ENCODE peak calls at places on chromosome 11, in eight cellular contexts. V is tibial artery; P is NCI-H2081 treated with DMSO at 0.1 percent for 48 hours; T is activated T-cell treated with anti-CD3 and anti-CD28 coated beads, Interleukin-2, amount 50 U/mL, for 1 hour; K is stimulated activated CD4-positive, alpha-beta T cell treated with anti-CD3 and anti-CD28 coated beads, Interleukin-2, amount 100 ng/mL, for 48 hours; L is body of pancreas; U is stimulated activated CD8-positive, alpha-beta memory T cell treated with anti-CD3 and anti-CD28 coated beads, Interleukin-7, amount 100 ng/mL, for 1 hour; D is amygdala. W is an unnamed sample.

GRCh38 chr11:47837292-47837691 is 10.9 kb downstream of the NUP160 start:
- DNase-seq in V (no peak), P (no peak), T (no peak), K (no peak), L (peak), U (no peak), D (no peak), W (no peak)

GRCh38 chr11:8403310-8403709 is 139.6 kb upstream of the LMO1 start:
- DNase-seq in V (no peak), P (no peak), T (no peak), K (no peak), L (no peak), U (no peak), D (no peak), W (no peak)

GRCh38 chr11:75893202-75893601 is 78.2 kb downstream of the UVRAG start:
- DNase-seq in V (no peak), P (no peak), T (no peak), K (no peak), L (no peak), U (no peak), D (no peak), W (no peak)

GRCh38 chr11:39809833-39810232 is 1649.6 kb downstream of the LRRC4C start:
- DNase-seq in V (no peak), P (no peak), T (no peak), K (no peak), L (no peak), U (no peak), D (no peak), W (no peak)

GRCh38 chr11:100876826-100877545 is 189.9 kb downstream of the ARHGAP42 start:
- DNase-seq in V (no peak), P (no peak), T (no peak), K (no peak), L (no peak), U (no peak), D (no peak), W (no peak)

GRCh38 chr11:8328231-8328794 is 64.6 kb upstream of the LMO1 start:
- DNase-seq in V (no peak), P (no peak), T (no peak), K (no peak), L (no peak), U (no peak), D (no peak), W (no peak)

GRCh38 chr11:73314121-73314948 is 6.3 kb downstream of the ARHGEF17 start:
- DNase-seq in V (peak), P (no peak), T (no peak), K (no peak), L (no peak), U (no peak), D (peak), W (no peak)

GRCh38 chr11:74744277-74744676 is 4.4 kb upstream of the RNF169 start:
- DNase-seq in V (no peak), P (no peak), T (no peak), K (no peak), L (no peak), U (no peak), D (no peak), W (no peak)

GRCh38 chr11:80383655-80384054 is 942.8 kb upstream of the TENM4 start:
- DNase-seq in V (no peak), P (no peak), T (no peak), K (no peak), L (no peak), U (no peak), D (no peak), W (no peak)

GRCh38 chr11:102577182-102577581 is 46.6 kb upstream of the MMP7 start:
- DNase-seq in V (no peak), P (no peak), T (no peak), K (no peak), L (no peak), U (no peak), D (no peak), W (no peak)

GRCh38 chr11:43403357-43404231 is 44.9 kb downstream of the TTC17 start:
- DNase-seq in V (no peak), P (no peak), T (no peak), K (no peak), L (no peak), U (no peak), D (no peak), W (no peak)

GRCh38 chr11:11982975-11983374 is 25.5 kb downstream of the DKK3 start:
- DNase-seq in V (no peak), P (no peak), T (no peak), K (no peak), L (no peak), U (no peak), D (no peak), W (no peak)

GRCh38 chr11:2899080-2899783 is 13.7 kb upstream of the CDKN1C start:
- DNase-seq in V (no peak), P (no peak), T (no peak), K (no peak), L (no peak), U (no peak), D (no peak), W (no peak)

GRCh38 chr11:130721736-130722135 is 194.5 kb downstream of the SNX19 start:
- DNase-seq in V (no peak), P (no peak), T (no peak), K (no peak), L (no peak), U (no peak), D (no peak), W (no peak)

GRCh38 chr11:128738942-128739341 is 45.1 kb downstream of the FLI1 start:
- DNase-seq in V (no peak), P (no peak), T (no peak), K (no peak), L (no peak), U (no peak), D (no peak), W (no peak)

GRCh38 chr11:620201-620600 is 4.5 kb upstream of the IRF7 start:
- DNase-seq in V (no peak), P (no peak), T (no peak), K (no peak), L (no peak), U (no peak), D (no peak), W (no peak)

GRCh38 chr11:128786507-128786906 is 80.6 kb downstream of the KCNJ1 start:
- DNase-seq in V (no peak), P (no peak), T (no peak), K (no peak), L (no peak), U (no peak), D (no peak), W (no peak)

GRCh38 chr11:2538951-2539735 is 94.3 kb downstream of the KCNQ1 start:
- DNase-seq in V (peak), P (no peak), T (peak), K (no peak), L (peak), U (no peak), D (no peak), W (peak)

GRCh38 chr11:20022363-20023081 is 137.8 kb downstream of the DBX1 start:
- DNase-seq in V (no peak), P (no peak), T (no peak), K (no peak), L (peak), U (no peak), D (no peak), W (no peak)